ENCODE peak calls at places on chromosomes 6 and 20, in nine cellular contexts. One of them, this sample, is unnamed.

GRCh38 chr20:34907616-34908469 is 31.4 kb downstream of the ACSS2 start:
- DNase-seq in effector CD4-positive, alpha-beta T cell: no peak
- DNase-seq in endothelial cell: peak
- DNase-seq in heart right ventricle: peak
- DNase-seq in EL: peak
- DNase-seq in NCI-H1417: no peak
- DNase-seq in Peyer's patch: no peak
- DNase-seq in right cardiac atrium: peak
- DNase-seq in epithelial cell of prostate: peak
- DNase-seq in this sample: no peak

GRCh38 chr6:21381336-21381963 is 212.1 kb upstream of the SOX4 start:
- DNase-seq in EL: no peak
- DNase-seq in effector CD4-positive, alpha-beta T cell: no peak
- DNase-seq in NCI-H1417: no peak
- DNase-seq in endothelial cell: no peak
- DNase-seq in epithelial cell of prostate: no peak
- DNase-seq in heart right ventricle: no peak
- DNase-seq in right cardiac atrium: no peak
- DNase-seq in Peyer's patch: no peak
- DNase-seq in this sample: no peak

GRCh38 chr6:152380993-152381898 is 255.9 kb downstream of the SYNE1 start:
- DNase-seq in EL: peak
- DNase-seq in right cardiac atrium: peak
- DNase-seq in endothelial cell: peak
- DNase-seq in Peyer's patch: peak
- DNase-seq in NCI-H1417: no peak
- DNase-seq in epithelial cell of prostate: no peak
- DNase-seq in effector CD4-positive, alpha-beta T cell: no peak
- DNase-seq in heart right ventricle: peak
- DNase-seq in this sample: no peak

GRCh38 chr20:57264908-57265648 is 1.4 kb downstream of the BMP7 start:
- DNase-seq in heart right ventricle: no peak
- DNase-seq in effector CD4-positive, alpha-beta T cell: no peak
- DNase-seq in epithelial cell of prostate: no peak
- DNase-seq in NCI-H1417: no peak
- DNase-seq in endothelial cell: peak
- DNase-seq in EL: no peak
- DNase-seq in Peyer's patch: no peak
- DNase-seq in right cardiac atrium: no peak
- DNase-seq in this sample: no peak

GRCh38 chr6:143245656-143246055 is 185.0 kb downstream of the AIG1 start:
- DNase-seq in effector CD4-positive, alpha-beta T cell: no peak
- DNase-seq in right cardiac atrium: no peak
- DNase-seq in epithelial cell of prostate: no peak
- DNase-seq in endothelial cell: no peak
- DNase-seq in heart right ventricle: no peak
- DNase-seq in Peyer's patch: no peak
- DNase-seq in NCI-H1417: no peak
- DNase-seq in EL: no peak
- DNase-seq in this sample: no peak

GRCh38 chr6:134230940-134231339 is 87.0 kb downstream of the SGK1 start:
- DNase-seq in endothelial cell: no peak
- DNase-seq in effector CD4-positive, alpha-beta T cell: no peak
- DNase-seq in right cardiac atrium: no peak
- DNase-seq in EL: no peak
- DNase-seq in Peyer's patch: no peak
- DNase-seq in epithelial cell of prostate: no peak
- DNase-seq in NCI-H1417: no peak
- DNase-seq in heart right ventricle: no peak
- DNase-seq in this sample: no peak

GRCh38 chr6:145428656-145429173 is 306.6 kb downstream of the EPM2A start:
- DNase-seq in EL: no peak
- DNase-seq in endothelial cell: no peak
- DNase-seq in effector CD4-positive, alpha-beta T cell: no peak
- DNase-seq in NCI-H1417: peak
- DNase-seq in right cardiac atrium: no peak
- DNase-seq in heart right ventricle: no peak
- DNase-seq in epithelial cell of prostate: no peak
- DNase-seq in Peyer's patch: no peak
- DNase-seq in this sample: no peak

GRCh38 chr20:48234951-48235350 is 449.7 kb upstream of the SULF2 start:
- DNase-seq in EL: no peak
- DNase-seq in right cardiac atrium: no peak
- DNase-seq in Peyer's patch: no peak
- DNase-seq in NCI-H1417: no peak
- DNase-seq in heart right ventricle: no peak
- DNase-seq in epithelial cell of prostate: no peak
- DNase-seq in endothelial cell: no peak
- DNase-seq in effector CD4-positive, alpha-beta T cell: no peak
- DNase-seq in this sample: no peak

GRCh38 chr6:148530394-148530923 is 187.8 kb downstream of the SASH1 start:
- DNase-seq in Peyer's patch: no peak
- DNase-seq in NCI-H1417: no peak
- DNase-seq in EL: peak
- DNase-seq in effector CD4-positive, alpha-beta T cell: no peak
- DNase-seq in right cardiac atrium: no peak
- DNase-seq in endothelial cell: no peak
- DNase-seq in epithelial cell of prostate: no peak
- DNase-seq in heart right ventricle: no peak
- DNase-seq in this sample: no peak

GRCh38 chr20:48791014-48791413 is 36.8 kb downstream of the PREX1 start:
- DNase-seq in NCI-H1417: peak
- DNase-seq in endothelial cell: no peak
- DNase-seq in right cardiac atrium: no peak
- DNase-seq in Peyer's patch: no peak
- DNase-seq in epithelial cell of prostate: no peak
- DNase-seq in effector CD4-positive, alpha-beta T cell: no peak
- DNase-seq in EL: no peak
- DNase-seq in heart right ventricle: no peak
- DNase-seq in this sample: no peak

GRCh38 chr6:9745476-9745875 is 669.4 kb downstream of the TFAP2A start:
- DNase-seq in endothelial cell: no peak
- DNase-seq in epithelial cell of prostate: no peak
- DNase-seq in NCI-H1417: no peak
- DNase-seq in heart right ventricle: no peak
- DNase-seq in effector CD4-positive, alpha-beta T cell: no peak
- DNase-seq in right cardiac atrium: no peak
- DNase-seq in Peyer's patch: no peak
- DNase-seq in EL: peak
- DNase-seq in this sample: no peak

GRCh38 chr20:49909499-49910339 is 5.6 kb downstream of the SPATA2 start:
- DNase-seq in epithelial cell of prostate: no peak
- DNase-seq in NCI-H1417: no peak
- DNase-seq in right cardiac atrium: no peak
- DNase-seq in Peyer's patch: no peak
- DNase-seq in heart right ventricle: peak
- DNase-seq in endothelial cell: peak
- DNase-seq in effector CD4-positive, alpha-beta T cell: no peak
- DNase-seq in EL: no peak
- DNase-seq in this sample: no peak

GRCh38 chr6:127515794-127516675 is 3.1 kb downstream of the MTCL3 start:
- DNase-seq in endothelial cell: peak
- DNase-seq in EL: peak
- DNase-seq in heart right ventricle: peak
- DNase-seq in effector CD4-positive, alpha-beta T cell: peak
- DNase-seq in right cardiac atrium: peak
- DNase-seq in Peyer's patch: peak
- DNase-seq in NCI-H1417: peak
- DNase-seq in epithelial cell of prostate: no peak
- DNase-seq in this sample: peak

GRCh38 chr6:33118525-33119123 is 42.8 kb downstream of the HLA-DPB1 start:
- DNase-seq in EL: peak
- DNase-seq in NCI-H1417: peak
- DNase-seq in right cardiac atrium: no peak
- DNase-seq in epithelial cell of prostate: no peak
- DNase-seq in heart right ventricle: no peak
- DNase-seq in effector CD4-positive, alpha-beta T cell: peak
- DNase-seq in endothelial cell: no peak
- DNase-seq in Peyer's patch: no peak
- DNase-seq in this sample: peak

GRCh38 chr6:157593596-157593995 is 212.6 kb downstream of the ZDHHC14 start:
- DNase-seq in endothelial cell: no peak
- DNase-seq in right cardiac atrium: no peak
- DNase-seq in Peyer's patch: no peak
- DNase-seq in epithelial cell of prostate: no peak
- DNase-seq in heart right ventricle: no peak
- DNase-seq in EL: no peak
- DNase-seq in NCI-H1417: no peak
- DNase-seq in effector CD4-positive, alpha-beta T cell: no peak
- DNase-seq in this sample: no peak

GRCh38 chr6:106530502-106530901 is 98.8 kb downstream of the RTN4IP1 start:
- DNase-seq in endothelial cell: no peak
- DNase-seq in heart right ventricle: no peak
- DNase-seq in Peyer's patch: no peak
- DNase-seq in effector CD4-positive, alpha-beta T cell: no peak
- DNase-seq in NCI-H1417: no peak
- DNase-seq in epithelial cell of prostate: no peak
- DNase-seq in right cardiac atrium: no peak
- DNase-seq in EL: peak
- DNase-seq in this sample: no peak

GRCh38 chr20:38601216-38602184 is at the start of gene ARHGAP40:
- DNase-seq in right cardiac atrium: no peak
- DNase-seq in epithelial cell of prostate: no peak
- DNase-seq in heart right ventricle: no peak
- DNase-seq in effector CD4-positive, alpha-beta T cell: no peak
- DNase-seq in NCI-H1417: no peak
- DNase-seq in EL: peak
- DNase-seq in endothelial cell: peak
- DNase-seq in Peyer's patch: no peak
- DNase-seq in this sample: no peak

GRCh38 chr6:40630046-40630445 is 42.9 kb upstream of the LRFN2 start:
- DNase-seq in EL: no peak
- DNase-seq in Peyer's patch: no peak
- DNase-seq in endothelial cell: no peak
- DNase-seq in right cardiac atrium: no peak
- DNase-seq in NCI-H1417: no peak
- DNase-seq in epithelial cell of prostate: no peak
- DNase-seq in heart right ventricle: no peak
- DNase-seq in effector CD4-positive, alpha-beta T cell: no peak
- DNase-seq in this sample: no peak

GRCh38 chr6:74277749-74278148 is 581.7 kb downstream of the CD109 start:
- DNase-seq in Peyer's patch: no peak
- DNase-seq in effector CD4-positive, alpha-beta T cell: no peak
- DNase-seq in epithelial cell of prostate: no peak
- DNase-seq in right cardiac atrium: no peak
- DNase-seq in heart right ventricle: no peak
- DNase-seq in endothelial cell: no peak
- DNase-seq in EL: no peak
- DNase-seq in NCI-H1417: no peak
- DNase-seq in this sample: no peak

GRCh38 chr20:1264727-1265126 is 1.4 kb upstream of the SNPH start:
- DNase-seq in right cardiac atrium: no peak
- DNase-seq in Peyer's patch: no peak
- DNase-seq in effector CD4-positive, alpha-beta T cell: no peak
- DNase-seq in epithelial cell of prostate: no peak
- DNase-seq in endothelial cell: no peak
- DNase-seq in heart right ventricle: no peak
- DNase-seq in EL: no peak
- DNase-seq in NCI-H1417: no peak
- DNase-seq in this sample: no peak

GRCh38 chr20:50014570-50015562 is 32.1 kb downstream of the SNAI1 start:
- DNase-seq in right cardiac atrium: peak
- DNase-seq in Peyer's patch: no peak
- DNase-seq in NCI-H1417: no peak
- DNase-seq in epithelial cell of prostate: no peak
- DNase-seq in endothelial cell: peak
- DNase-seq in effector CD4-positive, alpha-beta T cell: no peak
- DNase-seq in heart right ventricle: no peak
- DNase-seq in EL: no peak
- DNase-seq in this sample: no peak

This sample was measured in CD4-positive, CD25-positive, alpha-beta regulatory T cell.